ENCODE peak calls at places on chromosomes 12 and 14, in eight cellular contexts. F is anterior cingulate cortex; I is colonic mucosa; K is stimulated activated effector memory CD8-positive, alpha-beta T cell treated with anti-CD3 and anti-CD28 coated beads, Interleukin-12 subunit alpha, Interleukin-12 subunit beta, amount 100 ng/mL, for 72 hours; W is T-helper 2 cell; U is NCI-H345; Z is GM04504; G is posterior cingulate gyrus. Y is an unnamed sample.

GRCh38 chr12:122203301-122203967 is at the start of gene B3GNT4:
- DNase-seq in F (peak; percentile 13), I (peak; percentile 83), K (peak; percentile 74), W (peak; percentile 66), U (peak; percentile 71), Z (no peak), G (peak; percentile 61), Y (no peak)

GRCh38 chr12:54523637-54524036 is 25.8 kb upstream of the PDE1B start:
- DNase-seq in F (no peak), I (no peak), K (no peak), W (no peak), U (no peak), Z (no peak), G (no peak), Y (no peak)

GRCh38 chr14:61643546-61643945 is 51.8 kb upstream of the HIF1A start:
- DNase-seq in F (no peak), I (no peak), K (no peak), W (no peak), U (no peak), Z (peak; percentile 68), G (no peak), Y (no peak)

GRCh38 chr12:49952396-49953055 is 2.0 kb downstream of the AQP2 start:
- DNase-seq in F (no peak), I (no peak), K (no peak), W (no peak), U (no peak), Z (no peak), G (no peak), Y (no peak)

GRCh38 chr14:101843665-101844064 is 82.2 kb downstream of the PPP2R5C start:
- DNase-seq in F (no peak), I (no peak), K (no peak), W (peak; percentile 54), U (no peak), Z (no peak), G (no peak), Y (peak; percentile 19)

GRCh38 chr14:73802431-73803188 is 49.0 kb upstream of the PTGR2 start:
- DNase-seq in F (no peak), I (peak; percentile 76), K (no peak), W (no peak), U (no peak), Z (no peak), G (no peak), Y (no peak)

GRCh38 chr14:44297437-44297836 is 209.6 kb downstream of the FSCB start:
- DNase-seq in F (no peak), I (no peak), K (no peak), W (no peak), U (no peak), Z (no peak), G (no peak), Y (no peak)

GRCh38 chr14:85443001-85443400 is 86.9 kb upstream of the FLRT2 start:
- DNase-seq in F (no peak), I (no peak), K (no peak), W (no peak), U (no peak), Z (no peak), G (no peak), Y (no peak)

GRCh38 chr12:48356041-48356768 is 5.5 kb upstream of the ZNF641 start:
- DNase-seq in F (no peak), I (no peak), K (peak; percentile 42), W (no peak), U (no peak), Z (no peak), G (no peak), Y (no peak)

GRCh38 chr14:68043752-68044151 is 224.2 kb downstream of the RAD51B start:
- DNase-seq in F (no peak), I (no peak), K (no peak), W (no peak), U (no peak), Z (no peak), G (no peak), Y (no peak)

GRCh38 chr14:28651148-28651547 is 115.4 kb upstream of the FOXG1 start:
- DNase-seq in F (no peak), I (no peak), K (no peak), W (no peak), U (no peak), Z (no peak), G (no peak), Y (no peak)

GRCh38 chr12:131072446-131073230 is 118.9 kb downstream of the ADGRD1 start:
- DNase-seq in F (no peak), I (no peak), K (no peak), W (no peak), U (no peak), Z (no peak), G (no peak), Y (no peak)

GRCh38 chr14:97282644-97283403 is 485.6 kb downstream of the VRK1 start:
- DNase-seq in F (no peak), I (no peak), K (no peak), W (no peak), U (no peak), Z (no peak), G (no peak), Y (no peak)

GRCh38 chr12:111773801-111774551 is 7.2 kb downstream of the ALDH2 start:
- DNase-seq in F (peak; percentile 13), I (peak; percentile 89), K (no peak), W (no peak), U (no peak), Z (peak; percentile 76), G (no peak), Y (no peak)

GRCh38 chr14:64684091-64684490 is 20.1 kb upstream of the PLEKHG3 start:
- DNase-seq in F (no peak), I (no peak), K (no peak), W (no peak), U (peak; percentile 12), Z (no peak), G (no peak), Y (no peak)

GRCh38 chr14:70886421-70887206 is 20.6 kb upstream of the PCNX1 start:
- DNase-seq in F (no peak), I (no peak), K (peak; percentile 88), W (peak; percentile 21), U (no peak), Z (no peak), G (no peak), Y (peak; percentile 91)

GRCh38 chr12:15122349-15122748 is 98.9 kb downstream of the RERG start:
- DNase-seq in F (no peak), I (no peak), K (no peak), W (no peak), U (no peak), Z (no peak), G (no peak), Y (peak; percentile 70)

GRCh38 chr12:120234643-120235368 is 30.7 kb downstream of the PXN start:
- DNase-seq in F (peak; percentile 62), I (peak; percentile 74), K (no peak), W (no peak), U (peak; percentile 42), Z (peak; percentile 96), G (peak; percentile 54), Y (peak; percentile 21)

GRCh38 chr12:52278931-52279682 is 4.7 kb downstream of the KRT86 start:
- DNase-seq in F (peak; percentile 68), I (peak; percentile 75), K (peak; percentile 87), W (peak; percentile 49), U (peak; percentile 76), Z (peak; percentile 38), G (peak; percentile 84), Y (peak; percentile 91)

GRCh38 chr12:50483488-50483887 is 21.3 kb upstream of the DIP2B start:
- DNase-seq in F (no peak), I (no peak), K (no peak), W (no peak), U (no peak), Z (no peak), G (no peak), Y (no peak)

GRCh38 chr12:15589328-15590032 is 199.7 kb downstream of the EPS8 start:
- DNase-seq in F (no peak), I (no peak), K (no peak), W (no peak), U (no peak), Z (no peak), G (no peak), Y (no peak)

GRCh38 chr12:44774815-44775411 is 101.2 kb downstream of the NELL2 start:
- DNase-seq in F (no peak), I (peak; percentile 41), K (peak; percentile 71), W (peak; percentile 36), U (no peak), Z (no peak), G (no peak), Y (peak; percentile 54)

GRCh38 chr12:121287267-121287954 is 9.1 kb downstream of the CAMKK2 start:
- DNase-seq in F (no peak), I (no peak), K (no peak), W (no peak), U (no peak), Z (peak; percentile 45), G (no peak), Y (no peak)

GRCh38 chr14:47207636-47208035 is 467.8 kb downstream of the MDGA2 start:
- DNase-seq in F (no peak), I (no peak), K (no peak), W (no peak), U (no peak), Z (no peak), G (no peak), Y (peak; percentile 69)

GRCh38 chr14:22563987-22564386 is 25.0 kb downstream of the DAD1 start:
- DNase-seq in F (no peak), I (no peak), K (no peak), W (no peak), U (no peak), Z (no peak), G (no peak), Y (no peak)

GRCh38 chr12:70722584-70723343 is 85.5 kb upstream of the PTPRB start:
- DNase-seq in F (no peak), I (no peak), K (no peak), W (no peak), U (no peak), Z (no peak), G (no peak), Y (peak; percentile 72)

GRCh38 chr12:19894049-19894448 is 454.8 kb downstream of the AEBP2 start:
- DNase-seq in F (no peak), I (no peak), K (no peak), W (no peak), U (no peak), Z (no peak), G (no peak), Y (peak; percentile 39)

GRCh38 chr12:10554971-10555481 is 49.3 kb downstream of the EIF2S3B start:
- DNase-seq in F (no peak), I (no peak), K (no peak), W (no peak), U (no peak), Z (no peak), G (no peak), Y (no peak)

GRCh38 chr14:101665478-101666078 is 95.9 kb upstream of the PPP2R5C start:
- DNase-seq in F (no peak), I (peak; percentile 46), K (peak; percentile 60), W (no peak), U (peak; percentile 32), Z (peak; percentile 3), G (peak; percentile 43), Y (peak; percentile 55)